ENCODE peak calls at places on chromosomes 5 and 9, in seven cellular contexts. One of them, this sample, is unnamed.

GRCh38 chr5:112757468-112758208 is 20.0 kb downstream of the APC start:
- DNase-seq in AG04450: no peak
- DNase-seq in IMR-90: peak; percentile 68
- DNase-seq in GM23248: peak; percentile 73
- DNase-seq in spleen: no peak
- DNase-seq in heart right ventricle: no peak
- DNase-seq in endodermal cell: peak; percentile 52
- DNase-seq in this sample: no peak

GRCh38 chr9:20984471-20984870 is 47.0 kb downstream of the HACD4 start:
- DNase-seq in IMR-90: peak; percentile 41
- DNase-seq in spleen: no peak
- DNase-seq in AG04450: no peak
- DNase-seq in GM23248: peak; percentile 25
- DNase-seq in endodermal cell: no peak
- DNase-seq in heart right ventricle: no peak
- DNase-seq in this sample: no peak

GRCh38 chr5:131109540-131110255 is 55.4 kb downstream of the HINT1 start:
- DNase-seq in spleen: no peak
- DNase-seq in heart right ventricle: no peak
- DNase-seq in AG04450: no peak
- DNase-seq in IMR-90: peak; percentile 33
- DNase-seq in endodermal cell: peak; percentile 56
- DNase-seq in GM23248: peak; percentile 62
- DNase-seq in this sample: no peak

GRCh38 chr5:109485030-109485429 is 75.3 kb upstream of the PJA2 start:
- DNase-seq in endodermal cell: no peak
- DNase-seq in IMR-90: no peak
- DNase-seq in GM23248: peak; percentile 11
- DNase-seq in spleen: no peak
- DNase-seq in heart right ventricle: peak; percentile 71
- DNase-seq in AG04450: no peak
- DNase-seq in this sample: peak; percentile 71

GRCh38 chr5:139051392-139051791 is 146.8 kb downstream of the SIL1 start:
- DNase-seq in endodermal cell: no peak
- DNase-seq in heart right ventricle: no peak
- DNase-seq in IMR-90: no peak
- DNase-seq in AG04450: no peak
- DNase-seq in GM23248: no peak
- DNase-seq in spleen: no peak
- DNase-seq in this sample: no peak

GRCh38 chr5:168023190-168023589 is 268.3 kb upstream of the WWC1 start:
- DNase-seq in GM23248: peak; percentile 67
- DNase-seq in spleen: no peak
- DNase-seq in heart right ventricle: peak; percentile 77
- DNase-seq in IMR-90: no peak
- DNase-seq in endodermal cell: no peak
- DNase-seq in AG04450: no peak
- DNase-seq in this sample: no peak

GRCh38 chr9:4922101-4922500 is 63.0 kb upstream of the JAK2 start:
- DNase-seq in IMR-90: no peak
- DNase-seq in spleen: no peak
- DNase-seq in AG04450: no peak
- DNase-seq in GM23248: no peak
- DNase-seq in endodermal cell: no peak
- DNase-seq in heart right ventricle: no peak
- DNase-seq in this sample: no peak

GRCh38 chr5:172549708-172550095 is 91.4 kb upstream of the NEURL1B start:
- DNase-seq in AG04450: no peak
- DNase-seq in GM23248: no peak
- DNase-seq in spleen: peak; percentile 47
- DNase-seq in endodermal cell: no peak
- DNase-seq in heart right ventricle: no peak
- DNase-seq in IMR-90: no peak
- DNase-seq in this sample: no peak

GRCh38 chr9:21110708-21111576 is 30.7 kb downstream of the IFNW1 start:
- DNase-seq in endodermal cell: no peak
- DNase-seq in AG04450: peak; percentile 56
- DNase-seq in heart right ventricle: no peak
- DNase-seq in IMR-90: peak; percentile 82
- DNase-seq in GM23248: peak; percentile 68
- DNase-seq in spleen: no peak
- DNase-seq in this sample: no peak

GRCh38 chr5:32949571-32949970 is 238.4 kb downstream of the NPR3 start:
- DNase-seq in heart right ventricle: no peak
- DNase-seq in GM23248: no peak
- DNase-seq in IMR-90: no peak
- DNase-seq in endodermal cell: no peak
- DNase-seq in AG04450: no peak
- DNase-seq in spleen: no peak
- DNase-seq in this sample: no peak

GRCh38 chr9:96858018-96858573 is 3.8 kb upstream of the ZNF782 start:
- DNase-seq in spleen: no peak
- DNase-seq in heart right ventricle: no peak
- DNase-seq in AG04450: no peak
- DNase-seq in IMR-90: peak; percentile 26
- DNase-seq in endodermal cell: no peak
- DNase-seq in GM23248: peak; percentile 67
- DNase-seq in this sample: no peak

GRCh38 chr9:131676431-131676972 is 63.4 kb downstream of the RAPGEF1 start:
- DNase-seq in AG04450: no peak
- DNase-seq in heart right ventricle: no peak
- DNase-seq in spleen: no peak
- DNase-seq in endodermal cell: peak; percentile 64
- DNase-seq in GM23248: peak; percentile 28
- DNase-seq in IMR-90: no peak
- DNase-seq in this sample: no peak

GRCh38 chr5:184461-184860 is 6.8 kb upstream of the LRRC14B start:
- DNase-seq in endodermal cell: no peak
- DNase-seq in heart right ventricle: no peak
- DNase-seq in AG04450: no peak
- DNase-seq in IMR-90: no peak
- DNase-seq in GM23248: no peak
- DNase-seq in spleen: no peak
- DNase-seq in this sample: no peak

GRCh38 chr5:109857405-109858031 is 167.8 kb downstream of the MAN2A1 start:
- DNase-seq in heart right ventricle: no peak
- DNase-seq in endodermal cell: no peak
- DNase-seq in spleen: no peak
- DNase-seq in IMR-90: no peak
- DNase-seq in GM23248: no peak
- DNase-seq in AG04450: no peak
- DNase-seq in this sample: peak; percentile 22

GRCh38 chr5:72210913-72211670 is 103.8 kb downstream of the MAP1B start:
- DNase-seq in endodermal cell: no peak
- DNase-seq in IMR-90: peak; percentile 88
- DNase-seq in AG04450: peak; percentile 48
- DNase-seq in heart right ventricle: peak; percentile 42
- DNase-seq in GM23248: peak; percentile 87
- DNase-seq in spleen: no peak
- DNase-seq in this sample: no peak

GRCh38 chr5:42638972-42639371 is 117.6 kb upstream of the CCDC152 start:
- DNase-seq in AG04450: no peak
- DNase-seq in spleen: no peak
- DNase-seq in IMR-90: no peak
- DNase-seq in heart right ventricle: no peak
- DNase-seq in endodermal cell: no peak
- DNase-seq in GM23248: no peak
- DNase-seq in this sample: no peak

GRCh38 chr9:133780404-133780945 is 42.3 kb upstream of the SARDH start:
- DNase-seq in GM23248: no peak
- DNase-seq in heart right ventricle: peak; percentile 3
- DNase-seq in endodermal cell: peak; percentile 36
- DNase-seq in AG04450: no peak
- DNase-seq in spleen: peak; percentile 48
- DNase-seq in IMR-90: no peak
- DNase-seq in this sample: no peak
- H3K27ac ChIP-seq in GM23248: no peak overlapping the region
- H3K27ac ChIP-seq in heart right ventricle: no peak overlapping the region
- H3K27ac ChIP-seq in endodermal cell: no peak overlapping the region
- H3K27ac ChIP-seq in AG04450: no peak overlapping the region
- H3K27ac ChIP-seq in spleen: no peak overlapping the region
- H3K27ac ChIP-seq in IMR-90: no peak overlapping the region
- H3K27ac ChIP-seq in this sample: no peak overlapping the region

GRCh38 chr5:102796481-102796880 is 41.4 kb downstream of the PAM start:
- DNase-seq in IMR-90: peak; percentile 7
- DNase-seq in GM23248: peak; percentile 10
- DNase-seq in heart right ventricle: no peak
- DNase-seq in spleen: no peak
- DNase-seq in AG04450: no peak
- DNase-seq in endodermal cell: no peak
- DNase-seq in this sample: no peak

GRCh38 chr5:102796014-102796413 is 40.9 kb downstream of the PAM start:
- DNase-seq in GM23248: no peak
- DNase-seq in AG04450: no peak
- DNase-seq in IMR-90: no peak
- DNase-seq in heart right ventricle: no peak
- DNase-seq in spleen: no peak
- DNase-seq in endodermal cell: no peak
- DNase-seq in this sample: no peak

GRCh38 chr5:102794677-102795331 is 39.7 kb downstream of the PAM start:
- DNase-seq in GM23248: no peak
- DNase-seq in IMR-90: no peak
- DNase-seq in AG04450: no peak
- DNase-seq in spleen: no peak
- DNase-seq in heart right ventricle: no peak
- DNase-seq in endodermal cell: peak; percentile 59
- DNase-seq in this sample: no peak

GRCh38 chr5:102794047-102794446 is 38.9 kb downstream of the PAM start:
- DNase-seq in spleen: no peak
- DNase-seq in endodermal cell: no peak
- DNase-seq in heart right ventricle: no peak
- DNase-seq in AG04450: no peak
- DNase-seq in GM23248: no peak
- DNase-seq in IMR-90: no peak
- DNase-seq in this sample: no peak

GRCh38 chr5:102795546-102795945 is 40.4 kb downstream of the PAM start:
- DNase-seq in endodermal cell: no peak
- DNase-seq in IMR-90: no peak
- DNase-seq in heart right ventricle: no peak
- DNase-seq in GM23248: no peak
- DNase-seq in AG04450: no peak
- DNase-seq in spleen: no peak
- DNase-seq in this sample: no peak
- H3K27ac ChIP-seq in endodermal cell: no peak overlapping the region
- H3K27ac ChIP-seq in IMR-90: no peak overlapping the region
- H3K27ac ChIP-seq in heart right ventricle: peak overlapping the region; percentile 12
- H3K27ac ChIP-seq in GM23248: no peak overlapping the region
- H3K27ac ChIP-seq in AG04450: no peak overlapping the region
- H3K27ac ChIP-seq in spleen: no peak overlapping the region
- H3K27ac ChIP-seq in this sample: no peak overlapping the region

DNA sequence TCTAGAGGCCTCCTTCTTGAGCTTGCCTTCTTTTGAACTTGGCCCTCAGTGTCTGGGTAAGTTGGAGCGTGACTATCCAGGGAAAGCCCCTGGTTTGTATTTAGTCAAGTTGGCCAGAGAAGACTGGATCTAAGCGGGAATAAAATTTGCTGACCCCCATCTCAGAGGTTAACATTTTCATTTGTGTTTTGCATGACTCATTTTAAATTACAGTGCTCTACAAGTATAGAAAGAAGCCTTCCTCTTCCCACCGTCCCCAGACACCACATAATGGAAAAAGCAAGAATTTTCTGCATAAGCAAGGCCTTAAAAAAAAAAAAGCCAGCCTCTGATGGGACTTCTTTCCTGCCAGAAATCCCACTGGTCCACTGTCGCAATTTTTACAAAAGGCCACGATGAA is 27.2 kb downstream of the PIK3R1 start:
- DNase-seq in GM23248: no peak
- DNase-seq in heart right ventricle: no peak
- DNase-seq in endodermal cell: no peak
- DNase-seq in IMR-90: peak; percentile 65
- DNase-seq in spleen: no peak
- DNase-seq in AG04450: no peak
- DNase-seq in this sample: no peak
- H3K27ac ChIP-seq in GM23248: no peak overlapping the region
- H3K27ac ChIP-seq in heart right ventricle: no peak overlapping the region
- H3K27ac ChIP-seq in endodermal cell: no peak overlapping the region
- H3K27ac ChIP-seq in IMR-90: no peak overlapping the region
- H3K27ac ChIP-seq in spleen: peak overlapping the region; percentile 60
- H3K27ac ChIP-seq in AG04450: no peak overlapping the region
- H3K27ac ChIP-seq in this sample: no peak overlapping the region

GRCh38 chr5:179793470-179794139 is at the start of gene LTC4S:
- DNase-seq in GM23248: peak; percentile 64
- DNase-seq in endodermal cell: no peak
- DNase-seq in heart right ventricle: peak; percentile 84
- DNase-seq in IMR-90: peak; percentile 27
- DNase-seq in spleen: peak; percentile 93
- DNase-seq in AG04450: no peak
- DNase-seq in this sample: peak; percentile 86
- H3K27ac ChIP-seq in GM23248: no peak within 1 kb of the TSS
- H3K27ac ChIP-seq in endodermal cell: no peak within 1 kb of the TSS
- H3K27ac ChIP-seq in heart right ventricle: peak within 1 kb of the TSS; percentile 32
- H3K27ac ChIP-seq in IMR-90: no peak within 1 kb of the TSS
- H3K27ac ChIP-seq in spleen: peak within 1 kb of the TSS; percentile 87
- H3K27ac ChIP-seq in AG04450: no peak within 1 kb of the TSS
- H3K27ac ChIP-seq in this sample: peak within 1 kb of the TSS; percentile 55

DNA sequence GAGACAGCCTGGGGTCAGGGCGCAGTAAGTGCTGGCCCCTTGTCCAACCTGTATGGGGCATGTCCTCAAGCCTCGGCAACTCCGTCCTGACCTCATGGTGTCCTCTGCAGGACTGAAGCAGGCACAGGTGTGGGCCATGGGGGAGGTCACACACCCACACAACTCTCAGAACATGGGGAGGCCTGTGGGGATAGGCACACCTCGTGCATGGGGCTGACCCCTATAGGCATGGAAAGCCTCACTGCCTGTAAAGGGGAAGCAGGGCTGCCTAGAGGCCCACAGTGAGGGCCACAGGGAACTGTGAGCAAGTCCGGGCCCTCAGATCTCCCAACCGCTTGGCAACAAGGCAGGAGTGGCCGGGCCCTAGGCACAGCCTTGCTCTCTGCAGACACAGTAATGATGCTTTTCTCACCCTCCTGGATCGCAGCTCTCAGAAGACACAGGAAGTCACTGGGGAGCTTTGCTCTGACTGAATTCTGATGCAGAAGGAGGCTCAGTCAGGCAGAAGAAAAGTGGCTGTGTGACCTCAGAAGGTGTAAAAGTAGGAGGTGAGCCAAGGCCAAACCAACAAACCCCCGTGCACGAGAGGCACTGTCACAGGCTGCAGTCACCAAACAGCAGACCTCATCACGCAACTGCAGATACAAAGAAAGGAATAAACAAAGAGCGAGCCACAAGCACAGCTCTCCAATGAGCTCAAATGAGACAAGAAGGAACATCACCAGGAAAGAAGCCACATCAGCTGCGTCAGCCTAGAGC is 5.4 kb downstream of the IPPK start:
- DNase-seq in GM23248: peak; percentile 54
- DNase-seq in IMR-90: peak; percentile 31
- DNase-seq in spleen: peak; percentile 74
- DNase-seq in heart right ventricle: no peak
- DNase-seq in AG04450: no peak
- DNase-seq in endodermal cell: peak; percentile 62
- DNase-seq in this sample: no peak
- H3K27ac ChIP-seq in GM23248: peak overlapping the region; percentile 56
- H3K27ac ChIP-seq in IMR-90: no peak overlapping the region
- H3K27ac ChIP-seq in spleen: peak overlapping the region; percentile 50
- H3K27ac ChIP-seq in heart right ventricle: no peak overlapping the region
- H3K27ac ChIP-seq in AG04450: no peak overlapping the region
- H3K27ac ChIP-seq in endodermal cell: no peak overlapping the region
- H3K27ac ChIP-seq in this sample: peak overlapping the region; percentile 19

GRCh38 chr5:7850241-7850532 is 746 bp downstream of the CFAP90 start:
- DNase-seq in endodermal cell: no peak
- DNase-seq in GM23248: no peak
- DNase-seq in IMR-90: no peak
- DNase-seq in spleen: no peak
- DNase-seq in AG04450: no peak
- DNase-seq in heart right ventricle: no peak
- DNase-seq in this sample: no peak
- H3K27ac ChIP-seq in endodermal cell: no peak overlapping the region
- H3K27ac ChIP-seq in GM23248: no peak overlapping the region
- H3K27ac ChIP-seq in IMR-90: no peak overlapping the region
- H3K27ac ChIP-seq in spleen: no peak overlapping the region
- H3K27ac ChIP-seq in AG04450: no peak overlapping the region
- H3K27ac ChIP-seq in heart right ventricle: no peak overlapping the region
- H3K27ac ChIP-seq in this sample: no peak overlapping the region

GRCh38 chr5:69331528-69332445 is 814 bp downstream of the CCDC125 start:
- DNase-seq in spleen: no peak
- DNase-seq in heart right ventricle: no peak
- DNase-seq in endodermal cell: no peak
- DNase-seq in AG04450: no peak
- DNase-seq in IMR-90: no peak
- DNase-seq in GM23248: peak; percentile 18
- DNase-seq in this sample: peak; percentile 74
- H3K27ac ChIP-seq in spleen: peak overlapping the region; percentile 84
- H3K27ac ChIP-seq in heart right ventricle: peak overlapping the region; percentile 64
- H3K27ac ChIP-seq in endodermal cell: no peak overlapping the region
- H3K27ac ChIP-seq in AG04450: no peak overlapping the region
- H3K27ac ChIP-seq in IMR-90: no peak overlapping the region
- H3K27ac ChIP-seq in GM23248: no peak overlapping the region
- H3K27ac ChIP-seq in this sample: peak overlapping the region; percentile 76

This sample was measured in Peyer's patch.